ENCODE peak calls at places on chromosome 3, in ten cellular contexts. One of them, this sample, is unnamed.

GRCh38 chr3:159807137-159808028 is 181.3 kb upstream of the IL12A start:
- DNase-seq in uterus: no peak
- DNase-seq in esophagus muscularis mucosa: peak; percentile 34
- DNase-seq in H1: no peak
- DNase-seq in cardiac muscle cell: no peak
- DNase-seq in CD8-positive, alpha-beta T cell: no peak
- DNase-seq in A549: no peak
- DNase-seq in fibroblast of lung: no peak
- DNase-seq in HepG2: no peak
- DNase-seq in prostate gland: no peak
- DNase-seq in this sample: no peak

GRCh38 chr3:148861277-148861869 is 3.7 kb upstream of the CPA3 start:
- DNase-seq in fibroblast of lung: peak; percentile 30
- DNase-seq in A549: peak; percentile 50
- DNase-seq in prostate gland: no peak
- DNase-seq in esophagus muscularis mucosa: no peak
- DNase-seq in H1: no peak
- DNase-seq in cardiac muscle cell: peak; percentile 42
- DNase-seq in CD8-positive, alpha-beta T cell: no peak
- DNase-seq in uterus: no peak
- DNase-seq in HepG2: peak; percentile 29
- DNase-seq in this sample: no peak

GRCh38 chr3:55701997-55702396 is 214.9 kb upstream of the WNT5A start:
- DNase-seq in esophagus muscularis mucosa: no peak
- DNase-seq in A549: no peak
- DNase-seq in prostate gland: no peak
- DNase-seq in uterus: no peak
- DNase-seq in CD8-positive, alpha-beta T cell: no peak
- DNase-seq in H1: no peak
- DNase-seq in fibroblast of lung: peak; percentile 35
- DNase-seq in cardiac muscle cell: no peak
- DNase-seq in HepG2: no peak
- DNase-seq in this sample: no peak

GRCh38 chr3:79871656-79872055 is 103.9 kb upstream of the ROBO1 start:
- DNase-seq in esophagus muscularis mucosa: no peak
- DNase-seq in uterus: no peak
- DNase-seq in prostate gland: no peak
- DNase-seq in cardiac muscle cell: no peak
- DNase-seq in A549: no peak
- DNase-seq in HepG2: no peak
- DNase-seq in H1: no peak
- DNase-seq in CD8-positive, alpha-beta T cell: no peak
- DNase-seq in fibroblast of lung: peak; percentile 71
- DNase-seq in this sample: no peak

GRCh38 chr3:61169621-61170251 is 81.5 kb downstream of the FHIT start:
- DNase-seq in esophagus muscularis mucosa: no peak
- DNase-seq in A549: no peak
- DNase-seq in prostate gland: no peak
- DNase-seq in H1: no peak
- DNase-seq in cardiac muscle cell: no peak
- DNase-seq in CD8-positive, alpha-beta T cell: no peak
- DNase-seq in HepG2: no peak
- DNase-seq in uterus: no peak
- DNase-seq in fibroblast of lung: no peak
- DNase-seq in this sample: no peak

GRCh38 chr3:170727754-170728153 is 141.9 kb upstream of the SLC7A14 start:
- DNase-seq in HepG2: no peak
- DNase-seq in A549: no peak
- DNase-seq in cardiac muscle cell: no peak
- DNase-seq in CD8-positive, alpha-beta T cell: no peak
- DNase-seq in H1: no peak
- DNase-seq in fibroblast of lung: no peak
- DNase-seq in uterus: no peak
- DNase-seq in prostate gland: no peak
- DNase-seq in esophagus muscularis mucosa: no peak
- DNase-seq in this sample: no peak

GRCh38 chr3:3821780-3822179 is 22.5 kb downstream of the LRRN1 start:
- DNase-seq in prostate gland: no peak
- DNase-seq in H1: no peak
- DNase-seq in esophagus muscularis mucosa: no peak
- DNase-seq in cardiac muscle cell: no peak
- DNase-seq in CD8-positive, alpha-beta T cell: no peak
- DNase-seq in uterus: no peak
- DNase-seq in A549: no peak
- DNase-seq in HepG2: no peak
- DNase-seq in fibroblast of lung: peak; percentile 45
- DNase-seq in this sample: no peak

GRCh38 chr3:159796744-159797143 is 191.9 kb upstream of the IL12A start:
- DNase-seq in prostate gland: no peak
- DNase-seq in H1: no peak
- DNase-seq in CD8-positive, alpha-beta T cell: no peak
- DNase-seq in uterus: no peak
- DNase-seq in esophagus muscularis mucosa: no peak
- DNase-seq in fibroblast of lung: peak; percentile 97
- DNase-seq in cardiac muscle cell: no peak
- DNase-seq in HepG2: no peak
- DNase-seq in A549: peak; percentile 53
- DNase-seq in this sample: no peak

GRCh38 chr3:2931265-2931664 is 178.9 kb downstream of the IL5RA start:
- DNase-seq in esophagus muscularis mucosa: no peak
- DNase-seq in prostate gland: no peak
- DNase-seq in CD8-positive, alpha-beta T cell: no peak
- DNase-seq in fibroblast of lung: no peak
- DNase-seq in A549: no peak
- DNase-seq in cardiac muscle cell: no peak
- DNase-seq in HepG2: no peak
- DNase-seq in H1: no peak
- DNase-seq in uterus: no peak
- DNase-seq in this sample: no peak

GRCh38 chr3:14150078-14150477 is 25.2 kb downstream of the TMEM43 start:
- DNase-seq in uterus: no peak
- DNase-seq in HepG2: no peak
- DNase-seq in H1: no peak
- DNase-seq in CD8-positive, alpha-beta T cell: no peak
- DNase-seq in fibroblast of lung: no peak
- DNase-seq in cardiac muscle cell: no peak
- DNase-seq in esophagus muscularis mucosa: peak; percentile 72
- DNase-seq in prostate gland: no peak
- DNase-seq in A549: no peak
- DNase-seq in this sample: no peak

GRCh38 chr3:14146381-14147062 is 21.7 kb downstream of the TMEM43 start:
- DNase-seq in prostate gland: no peak
- DNase-seq in cardiac muscle cell: no peak
- DNase-seq in H1: no peak
- DNase-seq in uterus: no peak
- DNase-seq in HepG2: no peak
- DNase-seq in fibroblast of lung: no peak
- DNase-seq in CD8-positive, alpha-beta T cell: no peak
- DNase-seq in esophagus muscularis mucosa: no peak
- DNase-seq in A549: no peak
- DNase-seq in this sample: no peak

GRCh38 chr3:14147617-14148016 is 22.8 kb downstream of the TMEM43 start:
- DNase-seq in esophagus muscularis mucosa: no peak
- DNase-seq in uterus: no peak
- DNase-seq in CD8-positive, alpha-beta T cell: no peak
- DNase-seq in prostate gland: no peak
- DNase-seq in fibroblast of lung: no peak
- DNase-seq in cardiac muscle cell: no peak
- DNase-seq in H1: no peak
- DNase-seq in A549: no peak
- DNase-seq in HepG2: no peak
- DNase-seq in this sample: no peak

GRCh38 chr3:14147063-14147435 is 22.2 kb downstream of the TMEM43 start:
- DNase-seq in HepG2: no peak
- DNase-seq in prostate gland: no peak
- DNase-seq in cardiac muscle cell: no peak
- DNase-seq in A549: no peak
- DNase-seq in esophagus muscularis mucosa: no peak
- DNase-seq in CD8-positive, alpha-beta T cell: no peak
- DNase-seq in fibroblast of lung: no peak
- DNase-seq in H1: no peak
- DNase-seq in uterus: no peak
- DNase-seq in this sample: no peak

DNA sequence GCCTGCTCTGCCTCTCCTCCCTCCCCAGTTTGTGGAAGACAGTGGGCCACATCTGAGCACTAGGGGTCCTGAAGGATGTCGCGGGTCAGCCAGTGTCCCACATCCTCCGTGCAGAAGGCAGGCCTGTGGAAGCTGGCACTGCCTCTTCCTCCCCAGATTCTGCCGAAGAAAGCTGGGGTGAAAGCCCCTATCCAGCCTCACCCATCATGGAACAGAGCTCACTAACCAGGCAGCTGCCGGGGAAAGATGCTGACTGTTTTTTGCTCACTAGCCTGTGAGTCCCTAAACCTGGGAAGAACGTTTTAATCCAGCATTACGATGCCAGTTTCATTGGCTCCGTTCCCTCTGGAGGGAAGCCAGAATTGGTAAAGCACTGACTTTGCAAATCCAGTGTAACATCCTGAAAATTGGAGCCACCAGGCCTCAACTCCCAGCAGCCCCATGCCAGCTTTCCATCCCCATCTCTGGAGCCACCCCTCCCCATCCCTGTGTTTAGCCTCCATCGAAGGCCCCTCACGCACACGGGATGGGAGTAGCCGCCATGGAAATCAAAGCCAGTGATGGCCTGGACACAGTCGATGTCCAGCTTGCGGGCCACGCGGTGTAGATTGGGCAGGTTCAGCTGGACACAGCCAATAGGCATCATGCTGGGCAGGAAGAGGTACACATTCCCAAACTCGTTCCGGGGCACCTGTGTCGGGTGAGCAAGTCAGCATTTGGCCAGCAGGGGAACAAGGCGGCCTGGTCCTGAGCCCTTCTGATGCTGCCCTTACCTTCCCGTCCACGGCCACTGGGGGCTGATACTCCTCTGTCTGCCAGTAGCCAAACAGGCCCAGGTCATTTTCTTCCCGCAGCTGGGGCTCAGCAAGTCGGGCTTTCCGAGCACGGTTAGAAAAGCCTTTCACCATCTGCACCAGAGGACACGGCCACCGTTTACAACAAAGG is 23.5 kb downstream of the TMEM43 start:
- DNase-seq in A549: no peak
- DNase-seq in cardiac muscle cell: no peak
- DNase-seq in uterus: no peak
- DNase-seq in esophagus muscularis mucosa: no peak
- DNase-seq in CD8-positive, alpha-beta T cell: no peak
- DNase-seq in fibroblast of lung: no peak
- DNase-seq in H1: no peak
- DNase-seq in prostate gland: no peak
- DNase-seq in HepG2: peak; percentile 16
- DNase-seq in this sample: no peak
- TF ChIP-seq CTCF in A549: no peak
- TF ChIP-seq CTCF in cardiac muscle cell: no peak
- TF ChIP-seq CTCF in uterus: no peak
- TF ChIP-seq CTCF in esophagus muscularis mucosa: no peak
- TF ChIP-seq CTCF in CD8-positive, alpha-beta T cell: no peak
- TF ChIP-seq CTCF in fibroblast of lung: peak; percentile 10
- TF ChIP-seq CTCF in H1: peak; percentile 96
- TF ChIP-seq CTCF in prostate gland: no peak
- TF ChIP-seq CTCF in HepG2: no peak
- TF ChIP-seq CTCF in this sample: no peak

GRCh38 chr3:191802671-191803070 is 341.7 kb downstream of the PYDC2 start:
- DNase-seq in fibroblast of lung: no peak
- DNase-seq in cardiac muscle cell: no peak
- DNase-seq in CD8-positive, alpha-beta T cell: no peak
- DNase-seq in H1: no peak
- DNase-seq in esophagus muscularis mucosa: no peak
- DNase-seq in uterus: no peak
- DNase-seq in HepG2: no peak
- DNase-seq in prostate gland: no peak
- DNase-seq in A549: no peak
- DNase-seq in this sample: no peak
- H3K9me3 ChIP-seq in fibroblast of lung: no peaks in the 10 kb centered on the region
- H3K9me3 ChIP-seq in cardiac muscle cell: peaks cover 5% of the 10 kb centered on the region
- H3K9me3 ChIP-seq in CD8-positive, alpha-beta T cell: no peaks in the 10 kb centered on the region
- H3K9me3 ChIP-seq in H1: peaks cover 2% of the 10 kb centered on the region
- H3K9me3 ChIP-seq in esophagus muscularis mucosa: peaks cover 18% of the 10 kb centered on the region
- H3K9me3 ChIP-seq in uterus: peaks cover 4% of the 10 kb centered on the region
- H3K9me3 ChIP-seq in HepG2: peaks cover 38% of the 10 kb centered on the region
- H3K9me3 ChIP-seq in prostate gland: no peaks in the 10 kb centered on the region
- H3K9me3 ChIP-seq in A549: no peaks in the 10 kb centered on the region
- H3K9me3 ChIP-seq in this sample: no peaks in the 10 kb centered on the region

DNA sequence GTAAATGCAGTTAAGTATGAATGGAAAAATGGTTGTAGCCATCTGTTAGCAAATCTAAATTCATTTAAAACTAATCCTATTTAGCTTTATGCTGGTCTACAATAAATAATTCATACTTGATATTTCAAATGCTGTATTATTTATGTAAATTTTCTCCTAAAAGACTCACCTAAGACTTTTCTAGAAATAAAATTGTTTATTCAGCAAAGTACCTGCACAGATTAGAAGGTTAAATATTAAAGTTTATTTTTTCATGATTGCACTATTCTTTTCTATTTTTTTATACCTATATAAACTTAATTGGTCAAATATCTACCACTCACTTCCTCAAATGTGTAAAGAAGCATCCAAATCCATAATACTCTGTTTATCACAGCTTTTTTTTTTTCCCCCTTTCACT is 45.2 kb downstream of the MBNL1 start:
- DNase-seq in H1: no peak
- DNase-seq in cardiac muscle cell: no peak
- DNase-seq in fibroblast of lung: no peak
- DNase-seq in uterus: no peak
- DNase-seq in CD8-positive, alpha-beta T cell: no peak
- DNase-seq in esophagus muscularis mucosa: no peak
- DNase-seq in prostate gland: no peak
- DNase-seq in A549: no peak
- DNase-seq in HepG2: no peak
- DNase-seq in this sample: no peak
- TF ChIP-seq CTCF in H1: no peak
- TF ChIP-seq CTCF in cardiac muscle cell: no peak
- TF ChIP-seq CTCF in fibroblast of lung: no peak
- TF ChIP-seq CTCF in uterus: no peak
- TF ChIP-seq CTCF in CD8-positive, alpha-beta T cell: no peak
- TF ChIP-seq CTCF in esophagus muscularis mucosa: no peak
- TF ChIP-seq CTCF in prostate gland: no peak
- TF ChIP-seq CTCF in A549: no peak
- TF ChIP-seq CTCF in HepG2: no peak
- TF ChIP-seq CTCF in this sample: no peak

DNA sequence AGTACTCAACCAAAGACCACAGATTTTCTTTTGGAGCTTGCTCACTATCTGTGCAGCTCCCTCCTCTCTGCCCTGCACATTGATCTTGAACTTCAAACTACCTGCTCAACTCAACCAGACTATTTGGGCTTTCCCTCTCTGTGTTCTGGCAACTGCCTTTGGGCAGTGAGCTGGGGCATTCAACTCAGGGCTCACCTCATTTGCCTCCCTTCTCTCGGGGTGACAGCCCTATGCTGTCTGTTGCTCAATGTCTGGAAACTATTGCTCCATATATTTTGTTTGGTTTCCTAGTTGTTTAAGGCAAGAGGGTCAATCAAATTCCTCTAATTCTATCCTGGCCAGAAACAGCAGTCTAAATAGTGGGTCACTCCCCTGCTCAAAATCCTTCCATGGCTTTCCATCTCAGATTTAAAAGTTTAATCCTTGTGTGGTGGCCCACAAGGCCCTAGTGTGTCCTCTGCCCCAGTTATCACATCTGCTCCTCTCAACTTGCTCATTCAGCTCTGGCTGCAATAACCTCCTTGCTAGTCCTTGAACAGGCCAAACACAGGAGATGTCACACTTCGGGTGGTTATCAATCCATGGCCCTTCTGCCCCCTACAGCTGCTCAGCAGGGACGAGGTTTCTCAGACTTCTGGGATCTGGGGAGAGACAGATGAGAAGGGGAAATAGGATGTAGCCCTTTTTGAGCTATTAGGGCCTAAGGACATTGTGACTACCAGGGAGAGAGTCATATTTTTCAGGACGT is 67.8 kb downstream of the SNRK start:
- DNase-seq in uterus: no peak
- DNase-seq in prostate gland: no peak
- DNase-seq in esophagus muscularis mucosa: peak; percentile 31
- DNase-seq in cardiac muscle cell: no peak
- DNase-seq in HepG2: no peak
- DNase-seq in A549: no peak
- DNase-seq in fibroblast of lung: no peak
- DNase-seq in CD8-positive, alpha-beta T cell: no peak
- DNase-seq in H1: no peak
- DNase-seq in this sample: no peak
- H3K9me3 ChIP-seq in uterus: peaks cover 24% of the 10 kb centered on the region
- H3K9me3 ChIP-seq in prostate gland: no peaks in the 10 kb centered on the region
- H3K9me3 ChIP-seq in esophagus muscularis mucosa: peaks cover 45% of the 10 kb centered on the region
- H3K9me3 ChIP-seq in cardiac muscle cell: no peaks in the 10 kb centered on the region
- H3K9me3 ChIP-seq in HepG2: peaks cover 6% of the 10 kb centered on the region
- H3K9me3 ChIP-seq in A549: peaks cover 22% of the 10 kb centered on the region
- H3K9me3 ChIP-seq in fibroblast of lung: no peaks in the 10 kb centered on the region
- H3K9me3 ChIP-seq in CD8-positive, alpha-beta T cell: peaks cover 37% of the 10 kb centered on the region
- H3K9me3 ChIP-seq in H1: no peaks in the 10 kb centered on the region
- H3K9me3 ChIP-seq in this sample: no peaks in the 10 kb centered on the region

This sample was measured in ovary.